ENCODE peak calls at places on chromosomes 1 and 21, in six cellular contexts. D is AG09319; Y is epithelial cell of prostate; I is nephron progenitor cell; X is WTC11; Q is stimulated activated CD4-positive, alpha-beta T cell treated with anti-CD3 and anti-CD28 coated beads, Interleukin-1b, Interleukin-23, amount 100 ng/mL, for 4 hours. Z is an unnamed sample.

GRCh38 chr1:241083285-241083684 is 273.7 kb downstream of the RGS7 start:
- DNase-seq in D (no peak), Y (no peak), I (no peak), X (no peak), Q (no peak), Z (no peak)

GRCh38 chr1:184929711-184930202 is 44.6 kb downstream of the NIBAN1 start:
- DNase-seq in D (no peak), Y (peak), I (no peak), X (no peak), Q (no peak), Z (no peak)

GRCh38 chr1:229272164-229273158 is 1.6 kb downstream of the RAB4A start:
- DNase-seq in D (no peak), Y (no peak), I (no peak), X (no peak), Q (no peak), Z (no peak)

GRCh38 chr1:172134087-172134731 is 286.3 kb upstream of the C1orf105 start:
- DNase-seq in D (no peak), Y (no peak), I (no peak), X (no peak), Q (no peak), Z (no peak)

GRCh38 chr1:25831569-25832196 is 11.9 kb downstream of the MTFR1L start:
- DNase-seq in D (no peak), Y (no peak), I (no peak), X (no peak), Q (no peak), Z (no peak)

GRCh38 chr21:27244796-27245195 is 277.9 kb upstream of the ADAMTS5 start:
- DNase-seq in D (no peak), Y (no peak), I (no peak), X (no peak), Q (no peak), Z (no peak)

GRCh38 chr1:206490643-206491421 is 16.5 kb upstream of the RASSF5 start:
- DNase-seq in D (no peak), Y (no peak), I (no peak), X (no peak), Q (no peak), Z (no peak)

GRCh38 chr1:48735753-48736152 is 40.9 kb downstream of the BEND5 start:
- DNase-seq in D (no peak), Y (no peak), I (no peak), X (no peak), Q (no peak), Z (no peak)

GRCh38 chr21:41932576-41933258 is 21.1 kb downstream of the C2CD2 start:
- DNase-seq in D (no peak), Y (no peak), I (no peak), X (no peak), Q (no peak), Z (no peak)

GRCh38 chr1:199490804-199491527 is 536.5 kb upstream of the NR5A2 start:
- DNase-seq in D (peak), Y (peak), I (no peak), X (no peak), Q (no peak), Z (no peak)

GRCh38 chr1:2796890-2797740 is 4.4 kb downstream of the TTC34 start:
- DNase-seq in D (no peak), Y (no peak), I (no peak), X (peak), Q (no peak), Z (no peak)

GRCh38 chr1:229341811-229342304 is 989 bp downstream of the CCSAP start:
- DNase-seq in D (no peak), Y (no peak), I (no peak), X (no peak), Q (no peak), Z (no peak)

GRCh38 chr1:3481836-3482589 is 27.5 kb downstream of the ARHGEF16 start:
- DNase-seq in D (no peak), Y (peak), I (no peak), X (no peak), Q (no peak), Z (no peak)

GRCh38 chr1:171754381-171754705 is 12.5 kb upstream of the VAMP4 start:
- DNase-seq in D (no peak), Y (peak), I (no peak), X (no peak), Q (no peak), Z (no peak)

GRCh38 chr1:37131281-37131680 is 97.0 kb upstream of the GRIK3 start:
- DNase-seq in D (no peak), Y (no peak), I (no peak), X (no peak), Q (no peak), Z (no peak)

GRCh38 chr1:225845633-225846259 is 35.8 kb downstream of the EPHX1 start:
- DNase-seq in D (peak), Y (peak), I (peak), X (peak), Q (no peak), Z (no peak)

GRCh38 chr1:114153621-114154145 is at the start of gene SYT6:
- DNase-seq in D (no peak), Y (no peak), I (peak), X (peak), Q (no peak), Z (no peak)

GRCh38 chr1:15985611-15986272 is 9.8 kb upstream of the ZBTB17 start:
- DNase-seq in D (no peak), Y (no peak), I (no peak), X (no peak), Q (no peak), Z (no peak)

GRCh38 chr1:107964397-107965111 is 426 bp downstream of the VAV3 start:
- DNase-seq in D (no peak), Y (no peak), I (no peak), X (peak), Q (no peak), Z (no peak)